ENCODE peak calls at places on chromosomes 5 and 9, in four cellular contexts. K is effector memory CD4-positive, alpha-beta T cell; W is gastrocnemius medialis; D is CD8-positive, alpha-beta memory T cell. T is an unnamed sample. For H3K4me1, the result is how much of the 10 kb centered on the place peaks cover.

GRCh38 chr9:107935931-107936330 is 446.4 kb upstream of the KLF4 start:
- DNase-seq in K (no peak), D (no peak), W (no peak), T (no peak)

GRCh38 chr5:154923441-154924430 is 14.3 kb downstream of the GEMIN5 start:
- DNase-seq in D (no peak), W (no peak), K (no peak), T (no peak)

GRCh38 chr9:126587187-126588185 is 26.2 kb upstream of the LMX1B start:
- DNase-seq in W (no peak), K (no peak), D (no peak), T (peak)

GRCh38 chr5:133113331-133114061 is 61.7 kb downstream of the HSPA4 start:
- DNase-seq in K (no peak), D (no peak), W (no peak), T (no peak)

GRCh38 chr5:97501286-97501964 is 318.4 kb upstream of the RIOK2 start:
- DNase-seq in D (no peak), K (no peak), W (no peak), T (no peak)

GRCh38 chr5:116766470-116766947 is 191.9 kb upstream of the SEMA6A start:
- DNase-seq in D (no peak), K (no peak), W (peak), T (no peak)

GRCh38 chr5:24714757-24715156 is 70.0 kb upstream of the CDH10 start:
- DNase-seq in D (no peak), W (no peak), K (no peak), T (no peak)

GRCh38 chr5:136073714-136074113 is 44.9 kb downstream of the TGFBI start:
- DNase-seq in K (no peak), D (no peak), W (no peak), T (no peak)

GRCh38 chr5:127228540-127229184 is 61.9 kb upstream of the MEGF10 start:
- DNase-seq in K (no peak), W (no peak), D (no peak), T (no peak)

GRCh38 chr9:16154570-16155078 is 601.8 kb downstream of the CCDC171 start:
- DNase-seq in K (no peak), W (no peak), D (no peak), T (peak)

GRCh38 chr5:142015781-142016533 is 3.1 kb upstream of the GNPDA1 start:
- DNase-seq in D (peak), W (no peak), K (peak), T (no peak)

GRCh38 chr9:77457916-77458592 is 190.1 kb downstream of the GNA14 start:
- DNase-seq in D (peak), W (peak), K (peak), T (peak)

GRCh38 chr9:98333703-98334582 is 78.5 kb upstream of the TBC1D2 start:
- DNase-seq in W (no peak), D (no peak), K (no peak), T (no peak)

GRCh38 chr9:79215819-79216218 is 355.9 kb upstream of the TLE4 start:
- DNase-seq in W (no peak), D (no peak), K (no peak), T (no peak)

GRCh38 chr5:138470322-138471285 is 5.3 kb downstream of the EGR1 start:
- DNase-seq in D (no peak), K (no peak), W (no peak), T (no peak)

GRCh38 chr5:32136342-32136741 is 37.8 kb downstream of the GOLPH3 start:
- DNase-seq in D (no peak), W (no peak), K (no peak), T (no peak)

GRCh38 chr9:124450241-124450924 is at the start of gene ADGRD2:
- DNase-seq in W (no peak), D (no peak), K (no peak), T (no peak)

GRCh38 chr5:44387391-44387790 is 1.8 kb downstream of the FGF10 start:
- DNase-seq in K (no peak), D (no peak), W (no peak), T (no peak)

GRCh38 chr5:90056911-90057705 is 352.4 kb downstream of the CETN3 start:
- DNase-seq in W (no peak), D (no peak), K (no peak), T (no peak)

GRCh38 chr5:108786806-108787483 is 39.2 kb downstream of the FER start:
- DNase-seq in W (no peak), K (no peak), D (no peak), T (no peak)

GRCh38 chr9:89533396-89534187 is 35.7 kb upstream of the SEMA4D start:
- DNase-seq in D (no peak), W (no peak), K (no peak), T (no peak)

GRCh38 chr9:138037140-138037539 is 159.6 kb downstream of the CACNA1B start:
- DNase-seq in D (no peak), K (no peak), W (no peak), T (no peak)

GRCh38 chr9:114037961-114038723 is 40.0 kb downstream of the AMBP start:
- DNase-seq in W (no peak), D (no peak), K (no peak), T (no peak)

GRCh38 chr9:91164724-91165520 is 196.8 kb downstream of the AUH start:
- DNase-seq in W (peak), K (peak), D (peak), T (peak)

GRCh38 chr9:93288891-93289883 is 105.2 kb downstream of the WNK2 start:
- DNase-seq in D (no peak), K (no peak), W (no peak), T (no peak)

GRCh38 chr5:134101686-134102439 is 12.6 kb upstream of the TCF7 start:
- DNase-seq in D (peak), W (peak), K (peak), T (peak)

GRCh38 chr5:163293836-163294235 is 143.6 kb upstream of the CCNG1 start:
- DNase-seq in W (no peak), K (no peak), D (no peak), T (no peak)

GRCh38 chr9:126612813-126613641 is 701 bp upstream of the LMX1B start:
- DNase-seq in W (no peak), D (no peak), K (no peak), T (no peak)

GRCh38 chr9:86176468-86176867 is 77.1 kb upstream of the GOLM1 start:
- DNase-seq in K (no peak), D (no peak), W (no peak), T (no peak)

GRCh38 chr9:131739988-131740648 is at the start of gene RAPGEF1:
- DNase-seq in K (peak), D (peak), W (peak), T (peak)

GRCh38 chr5:155530046-155530445 is 516.5 kb downstream of the KIF4B start:
- DNase-seq in K (no peak), W (no peak), D (no peak), T (no peak)

GRCh38 chr5:16600397-16600796 is 16.4 kb downstream of the RETREG1 start:
- DNase-seq in W (peak), K (no peak), D (no peak), T (peak)

GRCh38 chr5:25544652-25545249 is 900.0 kb upstream of the CDH10 start:
- DNase-seq in K (no peak), D (no peak), W (no peak), T (no peak)

GRCh38 chr9:101324245-101324804 is 60.5 kb downstream of the BAAT start:
- DNase-seq in K (no peak), D (no peak), W (no peak), T (no peak)

DNA sequence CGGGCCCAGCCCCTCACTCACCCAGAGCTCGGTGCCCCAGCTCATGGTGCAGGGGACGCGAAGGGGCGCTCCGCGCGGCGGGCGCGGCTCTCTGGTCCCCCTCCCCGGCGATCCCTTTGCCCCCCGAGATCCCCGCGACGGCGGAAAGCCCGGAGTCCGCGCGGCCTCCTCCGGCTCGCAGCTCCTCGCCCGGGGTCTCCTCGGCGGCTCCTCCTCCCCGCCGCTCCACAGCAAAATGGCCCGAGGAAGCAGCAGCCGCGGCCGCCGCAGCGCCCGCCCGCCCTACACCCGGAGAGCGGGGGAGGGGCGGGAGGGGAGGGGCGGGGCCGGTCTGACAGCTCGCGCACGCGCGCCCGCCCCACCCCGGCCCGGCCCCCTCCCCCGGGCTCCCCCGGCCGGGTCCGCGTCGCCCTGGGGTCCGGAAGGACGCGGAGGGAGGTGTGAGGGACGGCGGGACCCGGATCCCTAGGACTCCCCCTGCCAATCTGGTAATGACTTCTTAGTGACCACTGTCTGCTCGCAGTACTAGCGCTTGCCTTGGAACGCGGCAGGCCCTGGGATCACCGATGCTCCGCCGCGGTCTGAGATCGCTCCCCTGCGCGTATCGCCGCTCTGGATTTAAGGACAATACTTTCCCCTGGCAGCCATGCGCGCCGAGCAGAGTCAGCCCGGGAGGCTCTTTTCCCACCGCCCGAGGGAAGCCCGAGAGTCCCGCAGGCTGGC is at the start of gene FNBP1:
- DNase-seq in D (peak), W (peak), K (peak), T (peak)
- H3K4me1 ChIP-seq in D (under half), W (under half), K (under half), T (under half)

GRCh38 chr9:96417610-96418073 is 528 bp downstream of the ZNF367 start:
- DNase-seq in D (no peak), K (no peak), W (peak), T (peak)

GRCh38 chr9:96420468-96421219 is 2.5 kb upstream of the ZNF367 start:
- DNase-seq in K (no peak), D (no peak), W (peak), T (peak)

GRCh38 chr9:96418920-96419690 is 935 bp upstream of the ZNF367 start:
- DNase-seq in W (peak), K (peak), D (peak), T (peak)

GRCh38 chr9:96418074-96418919 is at the start of gene ZNF367:
- DNase-seq in K (peak), W (peak), D (peak), T (peak)

GRCh38 chr9:96419691-96419969 is 1.5 kb upstream of the ZNF367 start:
- DNase-seq in W (no peak), D (no peak), K (no peak), T (no peak)
- H3K4me3 ChIP-seq in W (peak), D (no peak), K (no peak), T (peak)

DNA sequence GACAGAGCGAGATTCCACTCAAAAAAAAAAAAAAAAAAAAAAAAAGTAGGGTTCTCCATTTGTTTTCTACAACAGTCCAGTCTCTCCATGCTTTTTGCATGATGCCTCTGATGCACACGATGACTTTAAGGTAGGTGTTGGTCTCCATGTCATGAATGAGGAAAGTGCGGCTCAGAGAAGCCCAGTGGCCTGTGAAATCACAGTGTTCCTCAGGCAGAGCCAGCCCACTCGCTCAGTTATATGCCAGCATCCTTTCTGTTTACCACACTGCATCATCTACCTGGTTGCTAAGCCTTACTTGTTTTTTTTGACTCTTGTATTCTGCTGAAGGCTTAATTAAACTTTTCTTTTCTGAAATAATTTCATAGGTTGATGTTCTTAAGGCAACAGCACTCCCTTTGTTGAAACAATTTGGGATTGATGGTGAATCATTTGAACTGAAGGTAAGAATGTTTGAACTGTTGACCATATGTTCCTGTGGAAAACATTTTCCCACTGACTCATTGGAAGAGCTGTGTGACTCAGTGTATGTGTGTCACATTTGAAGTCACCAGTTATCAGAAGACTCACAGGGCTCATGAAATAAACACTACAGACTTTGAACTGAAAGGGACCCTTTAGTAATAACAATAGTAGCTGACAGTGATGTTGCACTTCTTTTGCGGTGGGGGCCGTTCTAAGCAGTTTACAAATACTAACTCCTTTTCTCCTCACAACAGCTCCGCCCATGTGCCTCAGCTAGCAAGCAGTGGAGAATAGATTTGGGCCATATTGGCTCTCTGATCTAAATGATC is 40.2 kb downstream of the RCL1 start:
- DNase-seq in W (no peak), D (no peak), K (no peak), T (no peak)
- H3K4me1 ChIP-seq in W (under half), D (under half), K (under half), T (under half)

GRCh38 chr5:38847549-38848341 is 1.9 kb downstream of the OSMR start:
- DNase-seq in D (no peak), K (no peak), W (no peak), T (no peak)
- H3K4me3 ChIP-seq in D (no peak), K (no peak), W (peak), T (peak)

DNA sequence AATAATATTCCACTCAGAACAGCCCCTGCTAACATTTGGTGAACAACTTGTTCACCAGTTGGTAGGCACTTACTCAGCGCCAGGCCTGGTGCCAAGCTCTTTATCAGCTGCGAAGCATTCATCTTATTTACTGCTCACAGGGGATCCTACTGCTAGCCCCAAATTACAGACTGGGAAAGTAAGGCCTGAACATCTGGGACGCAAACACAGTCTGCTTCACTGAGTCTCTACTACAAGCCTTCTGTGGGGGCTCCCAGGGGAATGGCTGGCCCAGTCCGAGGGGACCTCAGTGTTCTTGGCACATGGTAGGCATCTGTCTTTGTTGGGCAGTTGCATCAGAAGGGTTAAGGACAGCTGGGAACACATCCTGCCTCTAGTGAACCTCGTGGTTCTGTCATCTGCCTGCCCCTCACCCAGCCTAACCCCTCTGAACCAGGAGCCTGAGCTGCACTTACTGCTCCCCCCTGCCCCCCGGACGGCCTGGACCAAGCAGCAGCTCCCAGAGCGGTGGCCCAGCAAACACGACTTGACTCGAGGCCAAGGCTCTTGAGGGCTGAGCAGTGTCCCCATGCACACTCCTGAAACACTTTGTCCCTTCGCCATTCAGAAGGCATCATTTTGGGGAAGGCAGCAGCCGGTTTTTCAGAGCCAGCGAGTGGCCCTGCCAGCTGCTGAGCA is at the start of gene PHYHD1:
- DNase-seq in K (no peak), W (peak), D (no peak), T (peak)
- H3K4me1 ChIP-seq in K (under half), W (half or more), D (under half), T (half or more)